ENCODE peak calls at places on chromosomes 4 and X, in nine cellular contexts. Q is Panc1; N is GM23338; U is CD4-positive, alpha-beta memory T cell; O is activated naive CD8-positive, alpha-beta T cell treated with anti-CD3 and anti-CD28 coated beads for 36 hours; K is A673; Y is stimulated activated CD4-positive, alpha-beta T cell treated with anti-CD3 and anti-CD28 coated beads, Interleukin-2, amount 100 ng/mL, for 24 hours; F is GM04504; R is WTC11. I is an unnamed sample.
A peak's percentile ranks its signal among the peaks of the same experiment; 100 is the strongest.

GRCh38 chr4:38283724-38284123 is 323.5 kb downstream of the PTTG2 start:
- DNase-seq in Q (no peak), U (no peak), F (no peak), R (no peak), O (no peak), N (no peak), K (no peak), Y (no peak), I (no peak)

GRCh38 chr4:5037553-5038551 is 13.4 kb upstream of the STK32B start:
- DNase-seq in U (no peak), F (peak; percentile 91), N (no peak), K (peak; percentile 69), Q (peak; percentile 90), O (no peak), Y (no peak), R (no peak), I (no peak)

GRCh38 chr4:2341261-2341841 is 77.1 kb downstream of the ZFYVE28 start:
- DNase-seq in N (no peak), O (no peak), U (no peak), F (no peak), Y (peak; percentile 6), R (no peak), K (no peak), Q (no peak), I (peak; percentile 16)

GRCh38 chr4:73415807-73416238 is 11.7 kb downstream of the ALB start:
- DNase-seq in Y (no peak), F (no peak), Q (no peak), R (no peak), N (no peak), O (no peak), U (no peak), K (no peak), I (no peak)

GRCh38 chr4:112735474-112735951 is 98.6 kb downstream of the LARP7 start:
- DNase-seq in U (no peak), O (peak; percentile 38), F (no peak), Q (no peak), R (no peak), N (no peak), K (no peak), Y (no peak), I (peak; percentile 25)

GRCh38 chr4:27308379-27308778 is 447.7 kb downstream of the STIM2 start:
- DNase-seq in O (no peak), R (no peak), U (no peak), N (no peak), Y (no peak), F (no peak), Q (no peak), K (no peak), I (no peak)

GRCh38 chr4:2256156-2256731 is 5.7 kb downstream of the MXD4 start:
- DNase-seq in O (no peak), Y (peak; percentile 15), R (no peak), F (no peak), N (no peak), K (no peak), Q (no peak), U (no peak), I (no peak)

GRCh38 chr4:16573744-16574143 is 324.7 kb downstream of the LDB2 start:
- DNase-seq in K (no peak), N (no peak), O (no peak), R (no peak), Q (no peak), U (no peak), Y (no peak), F (peak; percentile 81), I (no peak)

GRCh38 chrX:133375558-133376340 is 39.5 kb downstream of the GPC4 start:
- DNase-seq in O (no peak), U (no peak), N (no peak), F (no peak), K (peak; percentile 70), Q (no peak), R (no peak), Y (no peak), I (no peak)

GRCh38 chr4:65651031-65651430 is 19.3 kb downstream of the EPHA5 start:
- DNase-seq in R (no peak), Y (no peak), K (peak; percentile 53), N (no peak), U (no peak), F (no peak), Q (no peak), O (no peak), I (no peak)

GRCh38 chr4:26576171-26576829 is 7.6 kb upstream of the TBC1D19 start:
- DNase-seq in O (no peak), Y (no peak), K (peak; percentile 49), R (no peak), N (peak; percentile 9), Q (no peak), F (no peak), U (no peak), I (no peak)

GRCh38 chr4:11720292-11720691 is 291.6 kb upstream of the HS3ST1 start:
- DNase-seq in F (no peak), O (no peak), N (peak; percentile 45), Y (no peak), K (no peak), U (no peak), R (no peak), Q (no peak), I (no peak)

GRCh38 chr4:147084861-147085260 is 139.2 kb upstream of the TTC29 start:
- DNase-seq in Q (no peak), R (no peak), Y (no peak), O (no peak), N (no peak), U (no peak), K (no peak), F (no peak), I (no peak)

GRCh38 chrX:84188320-84188834 is 378 bp upstream of the RPS6KA6 start:
- DNase-seq in F (no peak), K (no peak), O (peak; percentile 5), Y (no peak), U (no peak), R (peak; percentile 48), N (peak; percentile 61), Q (no peak), I (peak; percentile 16)

GRCh38 chr4:16418814-16419213 is 192.5 kb upstream of the TAPT1 start:
- DNase-seq in F (no peak), N (no peak), U (no peak), Q (no peak), O (no peak), R (no peak), Y (no peak), K (no peak), I (no peak)

GRCh38 chr4:10743357-10743756 is 58.8 kb upstream of the CLNK start:
- DNase-seq in K (no peak), F (no peak), Q (no peak), Y (no peak), U (no peak), O (no peak), N (no peak), R (no peak), I (no peak)

GRCh38 chr4:123364906-123365305 is 31.7 kb upstream of the SPRY1 start:
- DNase-seq in N (no peak), K (no peak), Q (no peak), F (no peak), O (no peak), Y (no peak), U (no peak), R (no peak), I (no peak)

I was measured in activated CD8-positive, alpha-beta T cell treated with anti-CD3 and anti-CD28 coated beads, Interleukin-2, amount 10 ng/mL, durations not matched to agents 7 days and 5 days.